ENCODE peak calls at places on chromosome X, in four cellular contexts. One of them, this sample, is unnamed.

GRCh38 chrX:31435592-31435991 is 363.8 kb upstream of the FTHL17 start:
- DNase-seq in effector memory CD8-positive, alpha-beta T cell: no peak
- DNase-seq in GM18507: no peak
- DNase-seq in stimulated activated CD8-positive, alpha-beta memory T cell treated with anti-CD3 and anti-CD28 coated beads, Interleukin-15, amount 100 ng/mL, for 4 hours: no peak
- DNase-seq in this sample: no peak

GRCh38 chrX:18617351-18617750 is 54.6 kb downstream of the RS1 start:
- DNase-seq in effector memory CD8-positive, alpha-beta T cell: no peak
- DNase-seq in GM18507: no peak
- DNase-seq in stimulated activated CD8-positive, alpha-beta memory T cell treated with anti-CD3 and anti-CD28 coated beads, Interleukin-15, amount 100 ng/mL, for 4 hours: no peak
- DNase-seq in this sample: no peak

GRCh38 chrX:97131886-97132285 is 248.2 kb downstream of the RPA4 start:
- DNase-seq in effector memory CD8-positive, alpha-beta T cell: no peak
- DNase-seq in GM18507: no peak
- DNase-seq in stimulated activated CD8-positive, alpha-beta memory T cell treated with anti-CD3 and anti-CD28 coated beads, Interleukin-15, amount 100 ng/mL, for 4 hours: no peak
- DNase-seq in this sample: no peak

GRCh38 chrX:125205084-125205917 is 114.4 kb upstream of the TEX13C start:
- DNase-seq in effector memory CD8-positive, alpha-beta T cell: no peak
- DNase-seq in GM18507: no peak
- DNase-seq in stimulated activated CD8-positive, alpha-beta memory T cell treated with anti-CD3 and anti-CD28 coated beads, Interleukin-15, amount 100 ng/mL, for 4 hours: no peak
- DNase-seq in this sample: no peak

GRCh38 chrX:69139516-69139915 is 25.7 kb downstream of the PJA1 start:
- DNase-seq in effector memory CD8-positive, alpha-beta T cell: no peak
- DNase-seq in GM18507: no peak
- DNase-seq in stimulated activated CD8-positive, alpha-beta memory T cell treated with anti-CD3 and anti-CD28 coated beads, Interleukin-15, amount 100 ng/mL, for 4 hours: no peak
- DNase-seq in this sample: no peak

GRCh38 chrX:154366666-154367055 is 7.8 kb downstream of the FLNA start:
- DNase-seq in effector memory CD8-positive, alpha-beta T cell: no peak
- DNase-seq in GM18507: no peak
- DNase-seq in stimulated activated CD8-positive, alpha-beta memory T cell treated with anti-CD3 and anti-CD28 coated beads, Interleukin-15, amount 100 ng/mL, for 4 hours: no peak
- DNase-seq in this sample: no peak

GRCh38 chrX:40685352-40685918 is 38.1 kb upstream of the CXorf38 start:
- DNase-seq in effector memory CD8-positive, alpha-beta T cell: no peak
- DNase-seq in GM18507: no peak
- DNase-seq in stimulated activated CD8-positive, alpha-beta memory T cell treated with anti-CD3 and anti-CD28 coated beads, Interleukin-15, amount 100 ng/mL, for 4 hours: no peak
- DNase-seq in this sample: no peak

GRCh38 chrX:153495362-153495751 is 577 bp downstream of the BGN start:
- DNase-seq in effector memory CD8-positive, alpha-beta T cell: no peak
- DNase-seq in GM18507: no peak
- DNase-seq in stimulated activated CD8-positive, alpha-beta memory T cell treated with anti-CD3 and anti-CD28 coated beads, Interleukin-15, amount 100 ng/mL, for 4 hours: no peak
- DNase-seq in this sample: no peak

GRCh38 chrX:135094726-135095125 is 25.6 kb downstream of the ETDB start:
- DNase-seq in effector memory CD8-positive, alpha-beta T cell: no peak
- DNase-seq in GM18507: no peak
- DNase-seq in stimulated activated CD8-positive, alpha-beta memory T cell treated with anti-CD3 and anti-CD28 coated beads, Interleukin-15, amount 100 ng/mL, for 4 hours: no peak
- DNase-seq in this sample: no peak

GRCh38 chrX:30622361-30622760 is 30.9 kb upstream of the GK start:
- DNase-seq in effector memory CD8-positive, alpha-beta T cell: no peak
- DNase-seq in GM18507: no peak
- DNase-seq in stimulated activated CD8-positive, alpha-beta memory T cell treated with anti-CD3 and anti-CD28 coated beads, Interleukin-15, amount 100 ng/mL, for 4 hours: no peak
- DNase-seq in this sample: no peak

GRCh38 chrX:37871626-37872302 is 24.4 kb upstream of the DYNLT3 start:
- DNase-seq in effector memory CD8-positive, alpha-beta T cell: no peak
- DNase-seq in GM18507: no peak
- DNase-seq in stimulated activated CD8-positive, alpha-beta memory T cell treated with anti-CD3 and anti-CD28 coated beads, Interleukin-15, amount 100 ng/mL, for 4 hours: no peak
- DNase-seq in this sample: no peak

GRCh38 chrX:104659037-104659744 is 93.2 kb downstream of the IL1RAPL2 start:
- DNase-seq in effector memory CD8-positive, alpha-beta T cell: no peak
- DNase-seq in GM18507: no peak
- DNase-seq in stimulated activated CD8-positive, alpha-beta memory T cell treated with anti-CD3 and anti-CD28 coated beads, Interleukin-15, amount 100 ng/mL, for 4 hours: no peak
- DNase-seq in this sample: no peak

GRCh38 chrX:65948103-65948502 is 91.8 kb downstream of the VSIG4 start:
- DNase-seq in effector memory CD8-positive, alpha-beta T cell: no peak
- DNase-seq in GM18507: no peak
- DNase-seq in stimulated activated CD8-positive, alpha-beta memory T cell treated with anti-CD3 and anti-CD28 coated beads, Interleukin-15, amount 100 ng/mL, for 4 hours: no peak
- DNase-seq in this sample: no peak

GRCh38 chrX:9942086-9942485 is 25.1 kb upstream of the CLDN34 start:
- DNase-seq in effector memory CD8-positive, alpha-beta T cell: peak
- DNase-seq in GM18507: peak
- DNase-seq in stimulated activated CD8-positive, alpha-beta memory T cell treated with anti-CD3 and anti-CD28 coated beads, Interleukin-15, amount 100 ng/mL, for 4 hours: peak
- DNase-seq in this sample: no peak

GRCh38 chrX:22047470-22047869 is 15.3 kb downstream of the PHEX start:
- DNase-seq in effector memory CD8-positive, alpha-beta T cell: no peak
- DNase-seq in GM18507: no peak
- DNase-seq in stimulated activated CD8-positive, alpha-beta memory T cell treated with anti-CD3 and anti-CD28 coated beads, Interleukin-15, amount 100 ng/mL, for 4 hours: no peak
- DNase-seq in this sample: no peak

GRCh38 chrX:1336331-1337143 is at the start of gene IL3RA:
- DNase-seq in effector memory CD8-positive, alpha-beta T cell: no peak
- DNase-seq in GM18507: no peak
- DNase-seq in stimulated activated CD8-positive, alpha-beta memory T cell treated with anti-CD3 and anti-CD28 coated beads, Interleukin-15, amount 100 ng/mL, for 4 hours: no peak
- DNase-seq in this sample: peak